ENCODE peak calls at places on chromosomes 12 and 14, in ten cellular contexts. O, T, J, L, C, D, N, B, E and G are unnamed samples.

GRCh38 chr14:43735926-43736325 is 771.2 kb downstream of the FSCB start:
- DNase-seq in B (no peak), J (no peak), O (no peak), L (no peak), E (no peak), D (no peak), T (no peak), N (no peak), C (no peak), G (no peak)

GRCh38 chr12:47207005-47207717 is 127.4 kb upstream of the AMIGO2 start:
- DNase-seq in N (no peak), J (no peak), D (no peak), T (peak; percentile 33), E (no peak), O (no peak), L (no peak), C (no peak), B (no peak), G (peak; percentile 54)

GRCh38 chr12:22066235-22066765 is 20.3 kb downstream of the CMAS start:
- DNase-seq in O (no peak), L (no peak), T (no peak), J (no peak), C (no peak), E (no peak), D (no peak), N (no peak), B (no peak), G (no peak)

GRCh38 chr12:53053223-53054111 is 3.6 kb downstream of the TNS2 start:
- DNase-seq in E (no peak), C (peak; percentile 37), T (peak; percentile 43), B (no peak), O (peak; percentile 77), D (peak; percentile 76), J (no peak), N (no peak), L (peak; percentile 58), G (peak; percentile 48)

GRCh38 chr12:104281636-104282035 is 21.9 kb upstream of the EID3 start:
- DNase-seq in T (peak; percentile 72), C (no peak), O (no peak), E (no peak), J (no peak), N (peak; percentile 88), D (no peak), B (peak; percentile 34), L (no peak), G (no peak)

GRCh38 chr14:29462271-29462670 is 465.4 kb downstream of the PRKD1 start:
- DNase-seq in C (no peak), J (no peak), D (no peak), N (no peak), O (no peak), L (no peak), T (no peak), E (no peak), B (no peak), G (no peak)

GRCh38 chr12:10718279-10718821 is 4.8 kb downstream of the YBX3 start:
- DNase-seq in N (no peak), J (no peak), L (no peak), E (no peak), O (no peak), T (peak; percentile 76), C (peak; percentile 27), B (no peak), D (no peak), G (no peak)

GRCh38 chr14:71471604-71472003 is 460.6 kb upstream of the RGS6 start:
- DNase-seq in T (peak; percentile 50), J (no peak), O (no peak), D (no peak), B (no peak), E (no peak), C (no peak), N (no peak), L (no peak), G (no peak)

GRCh38 chr12:67647547-67648305 is 819 bp upstream of the DYRK2 start:
- DNase-seq in T (peak; percentile 92), O (peak; percentile 49), D (peak; percentile 89), N (peak; percentile 77), C (peak; percentile 93), L (peak; percentile 81), J (peak; percentile 75), B (peak; percentile 91), E (peak; percentile 62), G (peak; percentile 54)

GRCh38 chr14:72932893-72933292 is 6.6 kb downstream of the DCAF4 start:
- DNase-seq in L (no peak), B (no peak), C (no peak), D (no peak), O (no peak), E (no peak), J (peak; percentile 64), T (no peak), N (no peak), G (no peak)

GRCh38 chr12:69331482-69331845 is 16.7 kb upstream of the LYZ start:
- DNase-seq in T (no peak), N (no peak), E (no peak), J (no peak), O (no peak), D (no peak), C (no peak), B (no peak), L (no peak), G (no peak)

GRCh38 chr12:24955389-24955788 is 6.5 kb upstream of the BCAT1 start:
- DNase-seq in C (no peak), B (no peak), L (no peak), T (no peak), O (no peak), E (no peak), D (no peak), N (no peak), J (no peak), G (no peak)

GRCh38 chr14:105589161-105589925 is 63.0 kb downstream of the TMEM121 start:
- DNase-seq in C (no peak), J (no peak), O (no peak), B (no peak), N (no peak), E (peak; percentile 22), D (no peak), T (no peak), L (no peak), G (no peak)

GRCh38 chr12:14577344-14577743 is 9.7 kb upstream of the PLBD1 start:
- DNase-seq in O (no peak), T (no peak), J (no peak), N (peak; percentile 31), B (no peak), L (no peak), D (no peak), E (no peak), C (no peak), G (no peak)

GRCh38 chr14:68715032-68715924 is 77.6 kb downstream of the ZFP36L1 start:
- DNase-seq in E (no peak), J (no peak), L (no peak), T (peak; percentile 73), C (no peak), B (no peak), D (no peak), N (peak; percentile 19), O (no peak), G (no peak)

GRCh38 chr14:39015964-39016577 is 87.0 kb downstream of the SEC23A start:
- DNase-seq in C (no peak), J (no peak), D (no peak), N (peak; percentile 12), B (no peak), O (no peak), T (peak; percentile 18), E (no peak), L (no peak), G (no peak)

GRCh38 chr14:85332401-85332800 is 197.5 kb upstream of the FLRT2 start:
- DNase-seq in T (no peak), E (no peak), B (no peak), J (no peak), L (no peak), N (no peak), C (no peak), O (no peak), D (no peak), G (no peak)

GRCh38 chr12:64724201-64724745 is 34.9 kb downstream of the GNS start:
- DNase-seq in N (no peak), T (no peak), C (no peak), E (no peak), B (no peak), O (no peak), J (no peak), D (no peak), L (no peak), G (no peak)

GRCh38 chr14:61632401-61633195 is 62.7 kb upstream of the HIF1A start:
- DNase-seq in E (no peak), T (no peak), J (no peak), N (no peak), O (no peak), L (no peak), C (no peak), D (no peak), B (no peak), G (no peak)

GRCh38 chr12:38771871-38772270 is 133.5 kb downstream of the CPNE8 start:
- DNase-seq in J (no peak), O (no peak), D (no peak), B (no peak), T (no peak), E (peak; percentile 27), L (no peak), C (no peak), N (no peak), G (no peak)

GRCh38 chr14:32426596-32427408 is 97.7 kb downstream of the AKAP6 start:
- DNase-seq in L (no peak), T (no peak), B (no peak), D (no peak), C (peak; percentile 37), N (no peak), E (no peak), O (no peak), J (peak; percentile 75), G (no peak)

GRCh38 chr14:89144642-89145041 is 272.4 kb downstream of the FOXN3 start:
- DNase-seq in C (no peak), B (no peak), E (no peak), N (no peak), J (no peak), T (no peak), D (no peak), O (no peak), L (no peak), G (no peak)

GRCh38 chr14:90677484-90678045 is 138.7 kb downstream of the TTC7B start:
- DNase-seq in L (no peak), O (no peak), N (no peak), B (no peak), E (no peak), J (no peak), T (peak; percentile 72), D (no peak), C (no peak), G (no peak)

GRCh38 chr12:9331218-9331626 is 123.0 kb upstream of the PZP start:
- DNase-seq in D (peak; percentile 40), B (peak; percentile 69), E (peak; percentile 65), J (peak; percentile 81), T (peak; percentile 58), N (no peak), O (peak; percentile 58), L (peak; percentile 64), C (peak; percentile 64), G (peak; percentile 74)

GRCh38 chr12:108637631-108638030 is 3.9 kb upstream of the SELPLG start:
- DNase-seq in D (no peak), T (no peak), O (no peak), J (no peak), E (no peak), C (no peak), N (no peak), L (no peak), B (no peak), G (no peak)

GRCh38 chr14:81591266-81591665 is 57.6 kb upstream of the SEL1L start:
- DNase-seq in J (no peak), E (no peak), C (no peak), T (no peak), B (no peak), O (no peak), D (no peak), N (no peak), L (no peak), G (no peak)